ENCODE peak calls at places on chromosome 1, in four cellular contexts. G is AG10803, H is AG08395, U is Calu3. R is an unnamed sample.

GRCh38 chr1:234989479-234990327 is 138.9 kb downstream of the TOMM20 start:
- DNase-seq in G (no peak), H (no peak), U (no peak), R (no peak)

GRCh38 chr1:52055066-52055853 is at the start of gene TXNDC12:
- DNase-seq in G (peak; percentile 95), H (peak; percentile 90), U (peak; percentile 87), R (peak; percentile 94)

GRCh38 chr1:179091691-179092165 is 9.9 kb downstream of the TOR3A start:
- DNase-seq in G (peak; percentile 96), H (peak; percentile 55), U (no peak), R (no peak)

GRCh38 chr1:246215505-246215893 is 291.6 kb downstream of the SMYD3 start:
- DNase-seq in G (no peak), H (no peak), U (no peak), R (no peak)

GRCh38 chr1:158037876-158038359 is 44.5 kb downstream of the KIRREL1 start:
- DNase-seq in G (peak; percentile 75), H (peak; percentile 53), U (peak; percentile 36), R (peak; percentile 67)

GRCh38 chr1:198359024-198359653 is 181.3 kb downstream of the ATP6V1G3 start:
- DNase-seq in G (no peak), H (no peak), U (no peak), R (no peak)

GRCh38 chr1:208165659-208166058 is 78.5 kb downstream of the PLXNA2 start:
- DNase-seq in G (peak; percentile 91), H (peak; percentile 91), U (no peak), R (no peak)

GRCh38 chr1:22808186-22808845 is 97.7 kb downstream of the EPHB2 start:
- DNase-seq in G (peak; percentile 88), H (peak; percentile 92), U (no peak), R (no peak)

GRCh38 chr1:117818456-117818855 is 111.0 kb downstream of the GDAP2 start:
- DNase-seq in G (peak; percentile 50), H (no peak), U (no peak), R (no peak)

GRCh38 chr1:204360314-204360713 is 585 bp upstream of the PLEKHA6 start:
- DNase-seq in G (no peak), H (no peak), U (no peak), R (no peak)

GRCh38 chr1:196873385-196873784 is 14.5 kb upstream of the CFHR4 start:
- DNase-seq in G (no peak), H (no peak), U (no peak), R (no peak)

GRCh38 chr1:217331698-217332097 is 299.2 kb downstream of the GPATCH2 start:
- DNase-seq in G (no peak), H (no peak), U (no peak), R (no peak)

GRCh38 chr1:235741294-235741693 is 91.7 kb upstream of the GNG4 start:
- DNase-seq in G (peak; percentile 87), H (peak; percentile 62), U (no peak), R (no peak)

GRCh38 chr1:243756529-243756928 is 93.5 kb downstream of the AKT3 start:
- DNase-seq in G (no peak), H (no peak), U (no peak), R (no peak)

GRCh38 chr1:204871405-204872037 is 859 bp downstream of the NFASC start:
- DNase-seq in G (peak; percentile 46), H (no peak), U (no peak), R (no peak)

GRCh38 chr1:62012821-62013220 is 181.8 kb upstream of the L1TD1 start:
- DNase-seq in G (no peak), H (no peak), U (no peak), R (no peak)

GRCh38 chr1:201268604-201269151 is 14.6 kb upstream of the PKP1 start:
- DNase-seq in G (peak; percentile 82), H (peak; percentile 79), U (peak; percentile 48), R (peak; percentile 32)

GRCh38 chr1:65170511-65171142 is 22.6 kb downstream of the AK4 start:
- DNase-seq in G (peak; percentile 75), H (peak; percentile 47), U (no peak), R (no peak)

GRCh38 chr1:233794863-233795262 is 109.6 kb upstream of the SLC35F3 start:
- DNase-seq in G (no peak), H (no peak), U (no peak), R (no peak)

GRCh38 chr1:177780096-177780700 is 189.7 kb downstream of the SEC16B start:
- DNase-seq in G (peak; percentile 67), H (peak; percentile 62), U (peak; percentile 23), R (peak; percentile 15)

GRCh38 chr1:50422675-50422945 is 633 bp downstream of the DMRTA2 start:
- DNase-seq in G (no peak), H (no peak), U (no peak), R (no peak)

R was measured in Caki2.